ENCODE peak calls at places on chromosomes 11 and 22, in ten cellular contexts. One of them, this sample, is unnamed.
A peak's percentile ranks its signal among the peaks of the same experiment; 100 is the strongest.

GRCh38 chr22:40071720-40072119 is 77.0 kb downstream of the FAM83F start:
- DNase-seq in HepG2: no peak
- DNase-seq in K562: no peak
- DNase-seq in Karpas-422: no peak
- DNase-seq in keratinocyte: no peak
- DNase-seq in neuronal stem cell: no peak
- DNase-seq in PC-3: no peak
- DNase-seq in fibroblast of lung: no peak
- DNase-seq in SK-N-SH: no peak
- DNase-seq in endodermal cell: no peak
- DNase-seq in this sample: no peak

GRCh38 chr11:100825610-100826009 is 138.5 kb downstream of the ARHGAP42 start:
- DNase-seq in HepG2: no peak
- DNase-seq in K562: no peak
- DNase-seq in Karpas-422: no peak
- DNase-seq in keratinocyte: no peak
- DNase-seq in neuronal stem cell: no peak
- DNase-seq in PC-3: no peak
- DNase-seq in fibroblast of lung: no peak
- DNase-seq in SK-N-SH: no peak
- DNase-seq in endodermal cell: no peak
- DNase-seq in this sample: no peak

GRCh38 chr22:19291218-19291579 is 320 bp downstream of the CLTCL1 start:
- DNase-seq in HepG2: no peak
- DNase-seq in K562: peak; percentile 77
- DNase-seq in Karpas-422: no peak
- DNase-seq in keratinocyte: no peak
- DNase-seq in neuronal stem cell: no peak
- DNase-seq in PC-3: no peak
- DNase-seq in fibroblast of lung: no peak
- DNase-seq in SK-N-SH: peak; percentile 76
- DNase-seq in endodermal cell: peak; percentile 74
- DNase-seq in this sample: peak; percentile 28

GRCh38 chr11:12800032-12800671 is 125.9 kb downstream of the TEAD1 start:
- DNase-seq in HepG2: peak; percentile 86
- DNase-seq in K562: peak; percentile 51
- DNase-seq in Karpas-422: no peak
- DNase-seq in keratinocyte: no peak
- DNase-seq in neuronal stem cell: no peak
- DNase-seq in PC-3: peak; percentile 88
- DNase-seq in fibroblast of lung: peak; percentile 88
- DNase-seq in SK-N-SH: peak; percentile 46
- DNase-seq in endodermal cell: peak; percentile 73
- DNase-seq in this sample: peak; percentile 48

GRCh38 chr22:35544189-35544588 is 3.6 kb downstream of the RASD2 start:
- DNase-seq in HepG2: no peak
- DNase-seq in K562: no peak
- DNase-seq in Karpas-422: no peak
- DNase-seq in keratinocyte: no peak
- DNase-seq in neuronal stem cell: no peak
- DNase-seq in PC-3: no peak
- DNase-seq in fibroblast of lung: no peak
- DNase-seq in SK-N-SH: no peak
- DNase-seq in endodermal cell: no peak
- DNase-seq in this sample: no peak

GRCh38 chr11:94402355-94402754 is 1.1 kb upstream of the GPR83 start:
- DNase-seq in HepG2: peak; percentile 46
- DNase-seq in K562: no peak
- DNase-seq in Karpas-422: no peak
- DNase-seq in keratinocyte: no peak
- DNase-seq in neuronal stem cell: no peak
- DNase-seq in PC-3: peak; percentile 63
- DNase-seq in fibroblast of lung: no peak
- DNase-seq in SK-N-SH: no peak
- DNase-seq in endodermal cell: no peak
- DNase-seq in this sample: no peak

GRCh38 chr11:117483372-117483771 is 155.7 kb downstream of the CEP164 start:
- DNase-seq in HepG2: no peak
- DNase-seq in K562: no peak
- DNase-seq in Karpas-422: no peak
- DNase-seq in keratinocyte: no peak
- DNase-seq in neuronal stem cell: no peak
- DNase-seq in PC-3: no peak
- DNase-seq in fibroblast of lung: no peak
- DNase-seq in SK-N-SH: no peak
- DNase-seq in endodermal cell: no peak
- DNase-seq in this sample: no peak

GRCh38 chr11:120254788-120255518 is 15.0 kb downstream of the POU2F3 start:
- DNase-seq in HepG2: no peak
- DNase-seq in K562: no peak
- DNase-seq in Karpas-422: peak; percentile 87
- DNase-seq in keratinocyte: no peak
- DNase-seq in neuronal stem cell: peak; percentile 36
- DNase-seq in PC-3: no peak
- DNase-seq in fibroblast of lung: no peak
- DNase-seq in SK-N-SH: no peak
- DNase-seq in endodermal cell: no peak
- DNase-seq in this sample: no peak

GRCh38 chr11:72014761-72015320 is 16.1 kb downstream of the IL18BP start:
- DNase-seq in HepG2: no peak
- DNase-seq in K562: no peak
- DNase-seq in Karpas-422: no peak
- DNase-seq in keratinocyte: no peak
- DNase-seq in neuronal stem cell: no peak
- DNase-seq in PC-3: no peak
- DNase-seq in fibroblast of lung: no peak
- DNase-seq in SK-N-SH: no peak
- DNase-seq in endodermal cell: no peak
- DNase-seq in this sample: no peak

DNA sequence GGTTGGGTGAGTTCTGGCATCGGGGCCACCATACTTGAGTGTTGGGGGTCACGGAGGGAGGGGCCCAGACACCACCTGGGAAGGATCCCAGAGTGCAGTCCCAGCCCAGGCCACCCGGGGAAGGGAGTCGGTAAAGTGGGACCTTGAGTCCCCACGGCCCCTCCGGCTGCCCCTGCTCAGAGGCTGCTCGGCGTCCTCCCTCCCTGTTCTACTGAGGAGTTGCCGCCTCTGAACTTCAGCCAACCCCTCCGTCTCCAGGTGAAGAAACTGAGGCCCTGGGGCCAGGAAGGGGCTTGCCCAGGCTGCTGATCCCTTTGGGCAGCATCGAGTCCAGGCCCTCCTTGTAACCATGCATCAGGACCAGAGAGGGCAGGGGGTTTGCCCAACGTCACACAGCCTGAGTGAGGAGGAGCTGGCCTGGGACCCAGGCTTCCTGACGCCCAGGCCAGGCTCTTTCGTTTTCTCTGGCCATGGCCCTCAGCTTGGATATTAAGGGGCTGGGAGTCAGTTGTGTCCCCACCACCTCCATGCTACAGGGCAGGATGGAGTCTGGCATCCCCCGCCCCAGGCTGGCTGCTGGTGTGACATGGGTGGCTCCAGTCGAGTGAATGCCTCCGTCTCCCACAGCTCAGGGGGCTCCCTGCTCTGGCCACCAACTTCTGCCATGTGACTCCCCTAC is 1.3 kb downstream of the PARVG start:
- DNase-seq in HepG2: no peak
- DNase-seq in K562: no peak
- DNase-seq in Karpas-422: no peak
- DNase-seq in keratinocyte: no peak
- DNase-seq in neuronal stem cell: no peak
- DNase-seq in PC-3: no peak
- DNase-seq in fibroblast of lung: no peak
- DNase-seq in SK-N-SH: no peak
- DNase-seq in endodermal cell: no peak
- DNase-seq in this sample: no peak
- H3K9ac ChIP-seq in HepG2: no peak overlapping the region
- H3K9ac ChIP-seq in K562: no peak overlapping the region
- H3K9ac ChIP-seq in Karpas-422: peak overlapping the region; percentile 38
- H3K9ac ChIP-seq in keratinocyte: no peak overlapping the region
- H3K9ac ChIP-seq in neuronal stem cell: peak overlapping the region; percentile 7
- H3K9ac ChIP-seq in PC-3: no peak overlapping the region
- H3K9ac ChIP-seq in fibroblast of lung: no peak overlapping the region
- H3K9ac ChIP-seq in SK-N-SH: no peak overlapping the region
- H3K9ac ChIP-seq in endodermal cell: no peak overlapping the region
- H3K9ac ChIP-seq in this sample: peak overlapping the region; percentile 63

GRCh38 chr22:41539146-41540005 is 4.9 kb downstream of the POLR3H start:
- DNase-seq in HepG2: peak; percentile 47
- DNase-seq in K562: no peak
- DNase-seq in Karpas-422: no peak
- DNase-seq in keratinocyte: no peak
- DNase-seq in neuronal stem cell: no peak
- DNase-seq in PC-3: no peak
- DNase-seq in fibroblast of lung: peak; percentile 30
- DNase-seq in SK-N-SH: no peak
- DNase-seq in endodermal cell: no peak
- DNase-seq in this sample: no peak

GRCh38 chr22:41540365-41540764 is 3.9 kb downstream of the POLR3H start:
- DNase-seq in HepG2: no peak
- DNase-seq in K562: no peak
- DNase-seq in Karpas-422: no peak
- DNase-seq in keratinocyte: no peak
- DNase-seq in neuronal stem cell: no peak
- DNase-seq in PC-3: no peak
- DNase-seq in fibroblast of lung: no peak
- DNase-seq in SK-N-SH: no peak
- DNase-seq in endodermal cell: no peak
- DNase-seq in this sample: no peak

GRCh38 chr22:41542224-41542623 is 2.0 kb downstream of the POLR3H start:
- DNase-seq in HepG2: no peak
- DNase-seq in K562: no peak
- DNase-seq in Karpas-422: no peak
- DNase-seq in keratinocyte: no peak
- DNase-seq in neuronal stem cell: no peak
- DNase-seq in PC-3: no peak
- DNase-seq in fibroblast of lung: no peak
- DNase-seq in SK-N-SH: no peak
- DNase-seq in endodermal cell: no peak
- DNase-seq in this sample: no peak

GRCh38 chr22:41540006-41540315 is 4.3 kb downstream of the POLR3H start:
- DNase-seq in HepG2: no peak
- DNase-seq in K562: peak; percentile 71
- DNase-seq in Karpas-422: no peak
- DNase-seq in keratinocyte: no peak
- DNase-seq in neuronal stem cell: no peak
- DNase-seq in PC-3: no peak
- DNase-seq in fibroblast of lung: no peak
- DNase-seq in SK-N-SH: no peak
- DNase-seq in endodermal cell: no peak
- DNase-seq in this sample: no peak

GRCh38 chr22:41541484-41541883 is 2.8 kb downstream of the POLR3H start:
- DNase-seq in HepG2: no peak
- DNase-seq in K562: no peak
- DNase-seq in Karpas-422: no peak
- DNase-seq in keratinocyte: no peak
- DNase-seq in neuronal stem cell: no peak
- DNase-seq in PC-3: no peak
- DNase-seq in fibroblast of lung: no peak
- DNase-seq in SK-N-SH: no peak
- DNase-seq in endodermal cell: no peak
- DNase-seq in this sample: no peak
- H3K4me3 ChIP-seq in HepG2: no peak overlapping the region
- H3K4me3 ChIP-seq in K562: no peak overlapping the region
- H3K4me3 ChIP-seq in Karpas-422: no peak overlapping the region
- H3K4me3 ChIP-seq in keratinocyte: no peak overlapping the region
- H3K4me3 ChIP-seq in neuronal stem cell: no peak overlapping the region
- H3K4me3 ChIP-seq in PC-3: peak overlapping the region; percentile 18
- H3K4me3 ChIP-seq in fibroblast of lung: peak overlapping the region; percentile 27
- H3K4me3 ChIP-seq in SK-N-SH: no peak overlapping the region
- H3K4me3 ChIP-seq in endodermal cell: no peak overlapping the region
- H3K4me3 ChIP-seq in this sample: no peak overlapping the region

DNA sequence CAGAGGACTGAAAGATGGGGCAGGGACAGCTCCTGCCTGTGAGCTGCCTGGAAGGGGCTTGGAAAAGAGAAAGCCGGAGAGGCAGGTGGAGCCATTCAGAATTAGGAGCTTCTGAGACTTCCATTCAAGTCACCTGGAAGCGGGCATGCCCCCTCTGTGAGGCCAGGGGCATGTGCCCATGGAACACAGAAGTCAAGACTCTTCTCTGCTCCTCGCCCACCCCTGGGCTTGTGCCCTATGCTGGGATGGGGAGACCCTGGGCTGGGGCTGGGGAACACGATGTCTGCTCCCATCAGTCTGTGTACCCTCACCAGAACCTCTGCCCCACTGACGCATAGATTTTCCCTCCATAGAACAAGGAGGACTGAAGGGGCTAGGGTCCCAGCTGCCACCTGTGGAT is 372.0 kb downstream of the SHANK2 start:
- DNase-seq in HepG2: no peak
- DNase-seq in K562: no peak
- DNase-seq in Karpas-422: no peak
- DNase-seq in keratinocyte: no peak
- DNase-seq in neuronal stem cell: no peak
- DNase-seq in PC-3: no peak
- DNase-seq in fibroblast of lung: no peak
- DNase-seq in SK-N-SH: no peak
- DNase-seq in endodermal cell: no peak
- DNase-seq in this sample: no peak
- H3K9me3 ChIP-seq in HepG2: no peaks in the 10 kb centered on the region
- H3K9me3 ChIP-seq in K562: no peaks in the 10 kb centered on the region
- H3K9me3 ChIP-seq in Karpas-422: no peaks in the 10 kb centered on the region
- H3K9me3 ChIP-seq in keratinocyte: peaks cover 7% of the 10 kb centered on the region
- H3K9me3 ChIP-seq in neuronal stem cell: no peaks in the 10 kb centered on the region
- H3K9me3 ChIP-seq in PC-3: no peaks in the 10 kb centered on the region
- H3K9me3 ChIP-seq in fibroblast of lung: no peaks in the 10 kb centered on the region
- H3K9me3 ChIP-seq in SK-N-SH: no peaks in the 10 kb centered on the region
- H3K9me3 ChIP-seq in endodermal cell: no peaks in the 10 kb centered on the region
- H3K9me3 ChIP-seq in this sample: no peaks in the 10 kb centered on the region

GRCh38 chr11:7575841-7576451 is 62.1 kb downstream of the PPFIBP2 start:
- DNase-seq in HepG2: peak; percentile 26
- DNase-seq in K562: no peak
- DNase-seq in Karpas-422: no peak
- DNase-seq in keratinocyte: no peak
- DNase-seq in neuronal stem cell: no peak
- DNase-seq in PC-3: peak; percentile 41
- DNase-seq in fibroblast of lung: no peak
- DNase-seq in SK-N-SH: peak; percentile 18
- DNase-seq in endodermal cell: peak; percentile 68
- DNase-seq in this sample: peak; percentile 83

GRCh38 chr11:7577883-7578242 is 64.1 kb downstream of the PPFIBP2 start:
- DNase-seq in HepG2: no peak
- DNase-seq in K562: no peak
- DNase-seq in Karpas-422: no peak
- DNase-seq in keratinocyte: no peak
- DNase-seq in neuronal stem cell: no peak
- DNase-seq in PC-3: peak; percentile 48
- DNase-seq in fibroblast of lung: peak; percentile 18
- DNase-seq in SK-N-SH: peak; percentile 51
- DNase-seq in endodermal cell: no peak
- DNase-seq in this sample: peak; percentile 38

GRCh38 chr11:7576671-7577225 is 62.9 kb downstream of the PPFIBP2 start:
- DNase-seq in HepG2: no peak
- DNase-seq in K562: no peak
- DNase-seq in Karpas-422: no peak
- DNase-seq in keratinocyte: no peak
- DNase-seq in neuronal stem cell: no peak
- DNase-seq in PC-3: no peak
- DNase-seq in fibroblast of lung: peak; percentile 27
- DNase-seq in SK-N-SH: peak; percentile 55
- DNase-seq in endodermal cell: no peak
- DNase-seq in this sample: peak; percentile 31

GRCh38 chr11:7578276-7578955 is 64.6 kb downstream of the PPFIBP2 start:
- DNase-seq in HepG2: no peak
- DNase-seq in K562: no peak
- DNase-seq in Karpas-422: no peak
- DNase-seq in keratinocyte: no peak
- DNase-seq in neuronal stem cell: no peak
- DNase-seq in PC-3: no peak
- DNase-seq in fibroblast of lung: no peak
- DNase-seq in SK-N-SH: peak; percentile 22
- DNase-seq in endodermal cell: no peak
- DNase-seq in this sample: no peak

GRCh38 chr11:7577226-7577882 is 63.6 kb downstream of the PPFIBP2 start:
- DNase-seq in HepG2: no peak
- DNase-seq in K562: no peak
- DNase-seq in Karpas-422: no peak
- DNase-seq in keratinocyte: no peak
- DNase-seq in neuronal stem cell: no peak
- DNase-seq in PC-3: no peak
- DNase-seq in fibroblast of lung: peak; percentile 10
- DNase-seq in SK-N-SH: peak; percentile 29
- DNase-seq in endodermal cell: no peak
- DNase-seq in this sample: peak; percentile 54
- H3K9ac ChIP-seq in HepG2: peak overlapping the region; percentile 69
- H3K9ac ChIP-seq in K562: no peak overlapping the region
- H3K9ac ChIP-seq in Karpas-422: no peak overlapping the region
- H3K9ac ChIP-seq in keratinocyte: peak overlapping the region; percentile 54
- H3K9ac ChIP-seq in neuronal stem cell: no peak overlapping the region
- H3K9ac ChIP-seq in PC-3: no peak overlapping the region
- H3K9ac ChIP-seq in fibroblast of lung: no peak overlapping the region
- H3K9ac ChIP-seq in SK-N-SH: no peak overlapping the region
- H3K9ac ChIP-seq in endodermal cell: no peak overlapping the region
- H3K9ac ChIP-seq in this sample: peak overlapping the region; percentile 65

This sample was measured in colonic mucosa.